ENCODE peak calls at places on chromosomes 5 and 9, in ten cellular contexts. R is nephron progenitor cell, I is AG09319, S is fibroblast of mammary gland, B is progenitor cell of endocrine pancreas, W is NCI-H2081, K is iris pigment epithelial cell, A is dermis microvascular lymphatic vessel endothelial cell, V is Calu3, U is OCI-M1. H is an unnamed sample.
A peak's percentile ranks its signal among the peaks of the same experiment; 100 is the strongest.

GRCh38 chr5:57210633-57211032 is 36.8 kb downstream of the GPBP1 start:
- DNase-seq in A (no peak), B (no peak), R (no peak), V (no peak), W (no peak), K (no peak), I (no peak), U (no peak), S (no peak), H (no peak)

GRCh38 chr5:6110441-6111005 is 267.8 kb downstream of the MED10 start:
- DNase-seq in I (no peak), A (no peak), K (no peak), V (no peak), R (no peak), S (no peak), B (no peak), W (no peak), U (no peak), H (no peak)

GRCh38 chr5:78927657-78928282 is 57.3 kb downstream of the ARSB start:
- DNase-seq in B (no peak), S (peak; percentile 10), A (no peak), U (peak; percentile 25), W (no peak), R (no peak), V (peak; percentile 44), I (no peak), K (peak; percentile 75), H (no peak)

GRCh38 chr5:132677682-132678400 is 4.1 kb downstream of the IL4 start:
- DNase-seq in W (no peak), B (no peak), R (no peak), I (no peak), U (no peak), S (no peak), A (no peak), V (no peak), K (no peak), H (no peak)

GRCh38 chr5:40594811-40595210 is 84.9 kb upstream of the PTGER4 start:
- DNase-seq in A (no peak), B (no peak), K (peak; percentile 52), W (no peak), S (peak; percentile 71), V (no peak), I (no peak), R (no peak), U (no peak), H (no peak)

GRCh38 chr5:155514105-155514563 is 500.6 kb downstream of the KIF4B start:
- DNase-seq in K (no peak), R (no peak), W (no peak), S (no peak), U (no peak), B (no peak), A (no peak), I (no peak), V (no peak), H (no peak)

GRCh38 chr5:164958688-164959087 is 1453.3 kb downstream of the MAT2B start:
- DNase-seq in U (peak; percentile 23), I (no peak), S (peak; percentile 0), A (no peak), B (no peak), W (no peak), V (no peak), K (peak; percentile 4), R (no peak), H (peak; percentile 4)

GRCh38 chr5:170137694-170138214 is 32.1 kb downstream of the FOXI1 start:
- DNase-seq in R (no peak), U (no peak), S (no peak), A (no peak), V (no peak), W (no peak), I (no peak), B (no peak), K (no peak), H (no peak)

GRCh38 chr5:109682383-109682782 is 7.3 kb upstream of the MAN2A1 start:
- DNase-seq in S (no peak), V (no peak), A (no peak), U (no peak), R (no peak), W (no peak), K (peak; percentile 41), B (no peak), I (no peak), H (no peak)

GRCh38 chr9:133242241-133242640 is 32.8 kb downstream of the ABO start:
- DNase-seq in K (no peak), V (no peak), R (no peak), I (no peak), A (no peak), S (no peak), W (no peak), B (no peak), U (no peak), H (no peak)

GRCh38 chr5:177545487-177546261 is 8.7 kb downstream of the FAM193B start:
- DNase-seq in S (peak; percentile 97), I (peak; percentile 87), R (no peak), V (no peak), W (no peak), A (no peak), U (peak; percentile 80), B (no peak), K (peak; percentile 89), H (peak; percentile 19)

GRCh38 chr5:671459-672328 is 21.5 kb downstream of the TPPP start:
- DNase-seq in I (no peak), A (peak; percentile 31), K (peak; percentile 44), B (peak; percentile 65), R (peak; percentile 80), V (peak; percentile 80), U (peak; percentile 72), W (peak; percentile 89), S (peak; percentile 31), H (peak; percentile 67)

GRCh38 chr5:10157085-10157669 is 92.5 kb downstream of the ATPSCKMT start:
- DNase-seq in V (no peak), W (peak; percentile 71), K (no peak), U (no peak), S (no peak), B (no peak), R (no peak), I (no peak), A (no peak), H (no peak)

GRCh38 chr5:79938468-79938867 is 52.6 kb downstream of the MTX3 start:
- DNase-seq in K (no peak), I (no peak), S (no peak), R (no peak), V (no peak), U (no peak), W (no peak), B (no peak), A (no peak), H (peak; percentile 9)

GRCh38 chr9:68751556-68751955 is 46.5 kb downstream of the PIP5K1B start:
- DNase-seq in I (no peak), A (no peak), V (no peak), K (no peak), U (peak; percentile 46), B (no peak), R (no peak), W (no peak), S (peak; percentile 61), H (no peak)

GRCh38 chr9:109482391-109482916 is 15.7 kb downstream of the PTPN3 start:
- DNase-seq in S (peak; percentile 12), V (no peak), B (no peak), R (no peak), A (no peak), I (no peak), U (no peak), W (no peak), K (no peak), H (no peak)

GRCh38 chr9:112971415-112971814 is 40.6 kb downstream of the ZNF883 start:
- DNase-seq in B (no peak), I (no peak), S (peak; percentile 36), U (peak; percentile 35), A (no peak), W (peak; percentile 1), V (peak; percentile 4), K (peak; percentile 26), R (peak; percentile 14), H (peak; percentile 18)

GRCh38 chr5:134051305-134051704 is 46.5 kb upstream of the VDAC1 start:
- DNase-seq in W (no peak), B (no peak), U (no peak), V (peak; percentile 37), K (peak; percentile 22), S (peak; percentile 36), A (no peak), R (no peak), I (no peak), H (no peak)

GRCh38 chr5:78778538-78778937 is 130.0 kb upstream of the LHFPL2 start:
- DNase-seq in W (peak; percentile 2), B (no peak), R (no peak), U (no peak), S (peak; percentile 76), V (no peak), I (no peak), A (no peak), K (no peak), H (no peak)